ENCODE peak calls at places on chromosomes 3 and 15, in eight cellular contexts. I is CD8-positive, alpha-beta memory T cell; G is tibial artery; N is aorta; W is uterus; T is neuronal stem cell; Z is suprapubic skin; S is cardiac muscle cell. H is an unnamed sample.

GRCh38 chr3:168024537-168024941 is 71.2 kb downstream of the GOLIM4 start:
- DNase-seq in I (no peak), G (no peak), N (no peak), W (no peak), T (no peak), Z (no peak), S (peak), H (no peak)

GRCh38 chr15:90232941-90233700 is 620 bp downstream of the CIB1 start:
- DNase-seq in I (peak), G (peak), N (peak), W (no peak), T (peak), Z (no peak), S (peak), H (peak)

GRCh38 chr3:107992976-107993684 is 97.7 kb downstream of the CD47 start:
- DNase-seq in I (no peak), G (no peak), N (peak), W (no peak), T (no peak), Z (no peak), S (no peak), H (no peak)

GRCh38 chr3:149163066-149163465 is 33.6 kb downstream of the HPS3 start:
- DNase-seq in I (no peak), G (no peak), N (no peak), W (no peak), T (no peak), Z (no peak), S (no peak), H (no peak)

GRCh38 chr15:96181217-96181616 is 149.3 kb upstream of the NR2F2 start:
- DNase-seq in I (no peak), G (no peak), N (no peak), W (no peak), T (no peak), Z (no peak), S (no peak), H (no peak)

GRCh38 chr3:170044795-170045244 is 7.0 kb downstream of the GPR160 start:
- DNase-seq in I (no peak), G (no peak), N (no peak), W (no peak), T (no peak), Z (no peak), S (no peak), H (no peak)

GRCh38 chr3:53938645-53939044 is 47.0 kb upstream of the SELENOK start:
- DNase-seq in I (no peak), G (no peak), N (no peak), W (no peak), T (peak), Z (no peak), S (peak), H (peak)

GRCh38 chr3:125108833-125109540 is 53.2 kb upstream of the HEG1 start:
- DNase-seq in I (no peak), G (no peak), N (no peak), W (no peak), T (no peak), Z (no peak), S (no peak), H (no peak)

GRCh38 chr15:34583399-34584320 is at the start of gene GOLGA8B:
- DNase-seq in I (peak), G (no peak), N (peak), W (peak), T (peak), Z (no peak), S (peak), H (peak)

GRCh38 chr15:80121546-80121945 is 31.3 kb upstream of the FAH start:
- DNase-seq in I (no peak), G (no peak), N (no peak), W (no peak), T (no peak), Z (no peak), S (no peak), H (no peak)

GRCh38 chr15:90336705-90337141 is 15.4 kb upstream of the ZNF774 start:
- DNase-seq in I (no peak), G (peak), N (no peak), W (no peak), T (no peak), Z (no peak), S (no peak), H (no peak)

GRCh38 chr3:146166450-146167222 is 5.7 kb upstream of the PLOD2 start:
- DNase-seq in I (no peak), G (no peak), N (no peak), W (no peak), T (no peak), Z (no peak), S (peak), H (no peak)

GRCh38 chr3:61192222-61192621 is 59.0 kb downstream of the FHIT start:
- DNase-seq in I (no peak), G (no peak), N (no peak), W (no peak), T (no peak), Z (no peak), S (no peak), H (no peak)

GRCh38 chr3:87260270-87260669 is 16.1 kb downstream of the POU1F1 start:
- DNase-seq in I (no peak), G (peak), N (no peak), W (peak), T (peak), Z (no peak), S (peak), H (no peak)

GRCh38 chr15:73002509-73002908 is 49.8 kb upstream of the NEO1 start:
- DNase-seq in I (no peak), G (no peak), N (no peak), W (no peak), T (no peak), Z (no peak), S (no peak), H (no peak)

GRCh38 chr15:88917764-88918163 is 4.6 kb upstream of the MFGE8 start:
- DNase-seq in I (no peak), G (no peak), N (no peak), W (no peak), T (no peak), Z (no peak), S (no peak), H (no peak)

GRCh38 chr3:76024640-76025039 is 239.3 kb upstream of the ZNF717 start:
- DNase-seq in I (no peak), G (no peak), N (no peak), W (no peak), T (no peak), Z (no peak), S (peak), H (no peak)

GRCh38 chr15:94412979-94413741 is 181.8 kb downstream of the MCTP2 start:
- DNase-seq in I (no peak), G (no peak), N (no peak), W (no peak), T (peak), Z (no peak), S (peak), H (no peak)

GRCh38 chr3:110654820-110655522 is 416.6 kb upstream of the NECTIN3 start:
- DNase-seq in I (no peak), G (no peak), N (no peak), W (no peak), T (no peak), Z (no peak), S (no peak), H (no peak)

DNA sequence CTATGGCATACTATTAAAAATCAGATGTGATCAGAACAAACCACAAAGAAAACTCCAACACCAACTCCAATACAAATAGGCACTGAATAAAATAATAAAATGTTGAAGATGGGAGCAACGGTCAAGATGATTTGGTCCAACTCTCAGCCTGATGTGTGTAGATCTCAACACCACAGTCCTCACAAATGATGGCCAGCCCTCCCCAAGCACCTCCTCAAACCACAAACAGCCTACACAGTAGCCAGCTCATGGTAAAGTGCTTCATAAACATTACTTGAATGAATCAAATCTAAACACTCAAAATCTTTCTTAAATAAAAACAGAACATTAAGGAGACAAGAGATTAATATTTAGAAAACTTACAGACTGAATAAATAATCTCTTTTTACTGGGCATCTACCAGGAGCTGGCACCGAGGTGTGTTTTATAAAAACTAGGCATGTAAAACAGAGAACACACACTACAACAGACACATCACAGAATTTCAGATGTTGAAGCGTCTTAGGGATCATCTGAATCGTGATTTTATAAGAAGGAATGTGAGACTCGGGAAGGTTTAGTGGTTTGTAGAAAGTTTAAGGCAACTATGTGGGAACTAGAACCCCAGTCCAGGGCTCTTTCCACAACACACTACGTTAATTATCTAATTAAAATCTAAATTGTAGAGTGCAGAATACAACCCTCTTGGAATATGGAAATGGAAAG is 102.4 kb downstream of the MYLK start:
- DNase-seq in I (no peak), G (no peak), N (no peak), W (no peak), T (no peak), Z (no peak), S (no peak), H (no peak)
- H3K27ac ChIP-seq in I (no peak), G (peak), N (no peak), W (no peak), T (no peak), Z (no peak), S (no peak), H (no peak)

GRCh38 chr15:51580385-51580784 is 42.2 kb downstream of the DMXL2 start:
- DNase-seq in I (no peak), G (no peak), N (no peak), W (no peak), T (no peak), Z (no peak), S (no peak), H (no peak)
- H3K27ac ChIP-seq in I (no peak), G (no peak), N (no peak), W (no peak), T (no peak), Z (no peak), S (no peak), H (no peak)

GRCh38 chr3:65793495-65794200 is 245.1 kb downstream of the MAGI1 start:
- DNase-seq in I (no peak), G (no peak), N (no peak), W (no peak), T (no peak), Z (no peak), S (no peak), H (no peak)

GRCh38 chr3:65796676-65797075 is 242.0 kb downstream of the MAGI1 start:
- DNase-seq in I (no peak), G (no peak), N (no peak), W (no peak), T (no peak), Z (no peak), S (no peak), H (no peak)

DNA sequence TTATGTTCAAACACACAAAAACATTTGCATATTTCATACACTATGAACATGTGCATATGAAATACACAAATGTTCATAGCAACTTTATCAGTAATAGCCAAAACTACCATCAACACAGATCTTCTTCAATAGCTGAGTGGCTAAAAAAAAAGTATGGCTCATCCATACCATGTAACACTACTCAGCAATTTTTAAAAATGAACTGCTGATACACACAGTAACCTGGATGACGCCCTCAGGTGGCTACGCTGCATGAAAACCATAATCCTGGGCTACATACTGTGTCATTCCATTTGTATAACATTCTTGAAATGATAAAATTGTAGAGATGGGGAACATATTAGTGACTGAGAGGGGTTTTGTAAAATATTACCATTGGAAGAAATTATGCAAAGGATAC is 243.6 kb downstream of the MAGI1 start:
- DNase-seq in I (no peak), G (no peak), N (no peak), W (no peak), T (no peak), Z (no peak), S (no peak), H (no peak)
- H3K27ac ChIP-seq in I (no peak), G (no peak), N (no peak), W (no peak), T (no peak), Z (no peak), S (no peak), H (no peak)

DNA sequence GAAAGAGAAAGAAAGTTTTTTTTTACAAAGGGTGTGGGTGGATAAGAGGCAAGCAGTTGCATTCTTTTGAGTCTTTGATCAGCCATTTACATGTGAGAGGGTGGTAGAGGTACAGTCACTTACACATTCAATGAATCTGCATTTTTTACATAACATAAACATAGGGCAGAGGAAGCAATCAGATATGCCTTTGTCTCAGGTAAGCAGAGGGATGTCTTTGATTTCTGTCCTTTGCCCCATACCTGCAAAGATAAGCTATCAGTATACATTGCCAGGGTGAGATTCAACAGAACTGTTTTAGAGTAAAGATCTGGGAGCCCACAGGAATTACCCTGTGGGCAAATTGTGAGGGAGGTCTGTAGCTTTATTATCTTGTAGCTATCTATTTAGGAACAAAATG is 5.4 kb upstream of the PPP1R2 start:
- DNase-seq in I (no peak), G (no peak), N (no peak), W (no peak), T (no peak), Z (no peak), S (no peak), H (no peak)
- H3K27ac ChIP-seq in I (no peak), G (no peak), N (no peak), W (no peak), T (no peak), Z (no peak), S (no peak), H (no peak)

GRCh38 chr15:58443291-58443690 is 11.5 kb downstream of the LIPC start:
- DNase-seq in I (no peak), G (no peak), N (no peak), W (no peak), T (no peak), Z (no peak), S (no peak), H (no peak)
- H3K27ac ChIP-seq in I (no peak), G (no peak), N (no peak), W (no peak), T (no peak), Z (no peak), S (no peak), H (no peak)

GRCh38 chr3:59775106-59775505 is 725.3 kb upstream of the CFAP20DC start:
- DNase-seq in I (no peak), G (no peak), N (no peak), W (no peak), T (no peak), Z (no peak), S (no peak), H (no peak)

GRCh38 chr3:59774613-59775012 is 724.8 kb upstream of the CFAP20DC start:
- DNase-seq in I (no peak), G (no peak), N (no peak), W (no peak), T (no peak), Z (no peak), S (peak), H (no peak)

GRCh38 chr3:59775781-59776270 is 726.0 kb upstream of the CFAP20DC start:
- DNase-seq in I (no peak), G (no peak), N (no peak), W (no peak), T (no peak), Z (no peak), S (no peak), H (no peak)

GRCh38 chr3:59772416-59773408 is 722.9 kb upstream of the CFAP20DC start:
- DNase-seq in I (peak), G (no peak), N (no peak), W (no peak), T (no peak), Z (no peak), S (no peak), H (no peak)

DNA sequence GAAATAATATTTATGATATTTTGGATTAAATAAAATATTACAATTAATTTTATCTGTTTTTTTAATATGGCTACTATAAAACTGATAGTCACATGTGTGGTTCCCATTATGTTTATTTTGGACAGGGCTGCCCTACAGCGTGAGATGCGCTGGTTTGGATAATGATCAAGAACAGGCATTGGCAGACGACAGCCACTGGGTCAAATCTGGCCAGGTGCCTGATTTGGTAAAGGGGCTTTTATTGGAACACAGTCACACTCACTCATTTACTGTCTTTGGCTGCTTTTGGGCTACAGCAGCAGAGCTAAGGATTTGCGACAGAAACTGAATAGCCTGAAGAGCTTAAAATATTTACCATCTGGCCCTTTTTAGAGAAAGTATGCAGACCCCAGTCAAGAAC is 724.1 kb upstream of the CFAP20DC start:
- DNase-seq in I (no peak), G (no peak), N (no peak), W (no peak), T (no peak), Z (no peak), S (no peak), H (no peak)
- H3K27ac ChIP-seq in I (no peak), G (no peak), N (no peak), W (peak), T (no peak), Z (no peak), S (no peak), H (no peak)

GRCh38 chr3:139416275-139416674 is 26.8 kb upstream of the COPB2 start:
- DNase-seq in I (no peak), G (no peak), N (no peak), W (no peak), T (no peak), Z (no peak), S (no peak), H (no peak)

GRCh38 chr3:139418144-139418543 is 28.7 kb upstream of the COPB2 start:
- DNase-seq in I (no peak), G (no peak), N (no peak), W (no peak), T (no peak), Z (no peak), S (no peak), H (no peak)

DNA sequence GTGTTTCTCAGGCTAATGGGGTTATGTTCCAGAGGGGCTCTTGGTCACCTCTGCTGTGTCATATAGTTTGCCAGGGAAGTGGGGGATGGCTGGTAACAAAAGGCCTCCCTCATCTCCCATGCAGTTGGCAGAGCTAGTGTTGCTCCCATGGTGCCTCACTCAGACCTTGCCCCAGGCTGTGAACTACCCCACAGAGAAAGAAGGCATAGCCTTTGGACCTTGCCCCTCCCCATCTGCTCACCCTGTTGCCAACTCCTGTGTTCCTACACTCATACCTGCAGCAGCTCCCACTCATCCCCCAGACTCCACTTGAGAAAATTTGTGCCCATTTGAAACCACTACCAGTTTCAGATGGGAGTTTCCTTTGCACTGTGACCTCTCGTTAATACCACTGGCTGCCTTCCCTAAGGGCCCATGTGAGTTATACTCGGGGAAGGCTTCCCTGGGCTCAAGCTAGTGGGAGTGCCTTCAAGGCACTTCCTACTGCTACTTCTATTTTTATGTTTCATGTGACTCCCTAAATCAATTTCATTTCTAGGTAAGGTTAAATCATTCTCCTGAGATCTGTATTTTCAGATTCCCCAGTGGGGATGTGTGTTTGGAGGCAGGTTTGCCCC is 25.3 kb upstream of the COPB2 start:
- DNase-seq in I (no peak), G (no peak), N (no peak), W (no peak), T (no peak), Z (no peak), S (no peak), H (no peak)
- H3K27ac ChIP-seq in I (no peak), G (no peak), N (no peak), W (no peak), T (no peak), Z (no peak), S (no peak), H (no peak)

GRCh38 chr15:92075764-92076163 is 222.3 kb downstream of the SLCO3A1 start:
- DNase-seq in I (no peak), G (no peak), N (no peak), W (no peak), T (no peak), Z (no peak), S (peak), H (no peak)
- H3K27ac ChIP-seq in I (no peak), G (no peak), N (no peak), W (no peak), T (no peak), Z (no peak), S (no peak), H (no peak)

DNA sequence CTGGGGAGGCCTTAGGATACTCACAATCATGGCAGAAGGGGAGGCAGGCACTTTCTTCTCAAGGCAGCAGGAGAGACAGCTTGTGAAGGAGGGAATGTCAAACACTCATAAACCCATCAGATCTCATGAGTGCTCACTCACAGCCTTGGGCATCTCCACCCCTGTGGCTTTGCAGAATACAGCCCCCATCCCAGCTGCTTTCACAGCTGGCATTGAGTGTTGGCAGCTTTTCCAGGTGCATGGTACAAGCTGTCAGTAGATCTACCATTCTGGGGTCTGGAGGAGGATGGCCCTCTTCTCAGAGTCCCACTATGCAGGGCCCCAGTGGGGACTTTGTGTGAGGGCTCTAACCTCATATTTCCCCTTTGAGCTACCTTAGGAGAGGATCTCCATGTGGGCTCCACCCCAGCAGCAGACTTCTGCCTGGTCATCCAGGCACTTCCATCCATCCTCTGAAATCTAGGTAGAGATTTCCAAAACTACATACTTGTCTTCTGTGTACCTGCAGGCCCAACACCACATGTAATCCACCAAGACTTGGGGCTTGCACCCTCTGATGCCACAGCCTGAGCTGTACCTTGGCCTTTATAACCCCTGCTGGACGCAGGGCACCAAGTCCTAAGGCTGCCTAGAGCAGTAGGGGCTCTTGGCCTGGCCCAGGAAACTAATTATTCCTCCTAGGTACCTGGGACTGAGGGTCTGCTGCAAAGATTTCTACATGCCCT is 404.2 kb upstream of the EPHA6 start:
- DNase-seq in I (no peak), G (no peak), N (no peak), W (no peak), T (no peak), Z (no peak), S (no peak), H (no peak)
- H3K27ac ChIP-seq in I (no peak), G (no peak), N (no peak), W (no peak), T (no peak), Z (no peak), S (no peak), H (no peak)